ENCODE peak calls at places on chromosome 6, in ten cellular contexts. N, I, C, T, F, G, L, A, M and E are unnamed samples.

GRCh38 chr6:19492631-19493030 is 344.5 kb upstream of the ID4 start:
- DNase-seq in N (peak), M (no peak), I (no peak), L (no peak), T (no peak), C (no peak), G (no peak), F (no peak), A (no peak), E (peak)

GRCh38 chr6:28657756-28658465 is 132.2 kb downstream of the GPX5 start:
- DNase-seq in T (peak), N (no peak), M (peak), F (peak), L (peak), I (no peak), A (peak), C (peak), G (peak), E (peak)

GRCh38 chr6:30769088-30769852 is 24.9 kb upstream of the IER3 start:
- DNase-seq in I (no peak), F (peak), L (peak), N (peak), C (peak), T (peak), G (peak), A (no peak), M (peak), E (peak)

GRCh38 chr6:91462236-91462635 is 875.4 kb upstream of the MAP3K7 start:
- DNase-seq in G (no peak), M (no peak), L (peak), T (peak), N (no peak), I (no peak), A (no peak), F (no peak), C (no peak), E (no peak)

GRCh38 chr6:155187994-155188706 is 75.7 kb upstream of the CLDN20 start:
- DNase-seq in T (peak), L (peak), G (no peak), C (no peak), M (no peak), A (no peak), N (no peak), I (no peak), F (peak), E (no peak)

GRCh38 chr6:121879149-121879548 is 443.7 kb downstream of the GJA1 start:
- DNase-seq in C (peak), T (peak), G (no peak), I (no peak), M (no peak), L (peak), A (no peak), F (peak), N (no peak), E (peak)

GRCh38 chr6:89483111-89483720 is 50.3 kb downstream of the ANKRD6 start:
- DNase-seq in L (no peak), N (no peak), M (peak), G (peak), F (peak), T (no peak), C (peak), I (peak), A (no peak), E (peak)

GRCh38 chr6:6610031-6610591 is 21.6 kb downstream of the LY86 start:
- DNase-seq in A (peak), G (no peak), L (no peak), N (no peak), C (no peak), F (no peak), M (no peak), T (no peak), I (no peak), E (no peak)

GRCh38 chr6:89146748-89147715 is 1.2 kb downstream of the PM20D2 start:
- DNase-seq in A (peak), I (no peak), T (no peak), F (peak), M (peak), L (peak), N (peak), G (no peak), C (peak), E (peak)

GRCh38 chr6:138406443-138406842 is 2.4 kb downstream of the HEBP2 start:
- DNase-seq in G (no peak), C (no peak), N (no peak), A (peak), I (no peak), T (no peak), L (no peak), F (no peak), M (no peak), E (no peak)

DNA sequence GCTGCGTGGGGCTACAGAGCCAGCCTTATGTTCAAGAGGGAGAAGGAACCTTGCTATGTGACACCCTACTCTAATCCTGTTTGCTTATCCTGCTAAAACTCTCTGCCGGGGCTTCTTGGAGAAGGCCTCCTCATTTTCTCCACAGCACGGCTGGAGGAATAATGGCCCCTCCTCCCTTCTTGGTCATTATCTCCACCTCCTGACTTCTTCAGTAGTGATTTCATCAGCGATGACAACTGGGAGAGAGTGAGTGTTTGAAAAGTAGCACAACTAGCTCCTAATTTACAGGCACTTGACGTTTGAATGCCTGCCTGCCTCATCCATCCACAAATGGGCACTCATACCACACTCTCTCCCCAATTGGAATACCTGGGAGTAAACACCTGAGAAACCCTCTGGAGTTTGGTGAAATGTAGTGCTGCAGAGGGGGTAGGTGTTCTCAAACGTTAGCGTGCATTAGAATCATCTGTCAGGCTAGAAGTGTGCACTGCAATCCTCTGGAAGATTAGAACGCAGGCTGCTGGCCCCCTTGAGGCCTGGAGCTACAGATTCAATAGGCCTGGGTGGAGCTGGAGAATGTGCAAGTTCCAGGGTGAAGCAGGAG is 148.5 kb downstream of the FOXC1 start:
- DNase-seq in L (peak), F (no peak), G (no peak), N (no peak), M (no peak), I (no peak), A (no peak), T (no peak), C (no peak), E (no peak)
- TF ChIP-seq CTCF in L (no peak), F (no peak), G (no peak), N (no peak), M (no peak), I (no peak), A (no peak), T (no peak), C (no peak), E (no peak)

DNA sequence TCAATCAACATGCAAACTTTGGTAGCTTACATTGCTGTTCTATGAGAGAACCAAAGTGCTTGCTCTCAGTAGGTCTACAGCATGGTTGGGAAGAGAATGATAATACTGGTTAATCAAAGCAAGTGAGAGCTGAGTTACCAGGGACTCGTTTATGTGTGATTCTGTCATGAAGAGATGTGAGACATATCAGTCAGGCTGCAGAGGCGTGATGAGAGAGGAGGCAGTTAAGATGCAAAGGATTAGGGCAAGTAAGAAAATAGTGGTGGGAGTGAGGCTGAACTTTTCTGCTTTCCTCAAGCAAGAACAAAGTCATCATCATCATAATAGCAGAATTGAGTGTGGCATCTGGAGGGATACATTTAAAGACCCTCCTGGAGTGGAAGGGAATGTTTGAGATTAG is 86.5 kb downstream of the RPS12 start:
- DNase-seq in G (no peak), N (no peak), L (no peak), F (no peak), M (no peak), I (no peak), A (no peak), T (no peak), C (no peak), E (no peak)
- H3K4me3 ChIP-seq in G (no peak), N (no peak), L (no peak), F (no peak), M (no peak), I (no peak), A (no peak), T (no peak), C (no peak), E (no peak)

GRCh38 chr6:113464536-113464935 is 392.6 kb upstream of the MARCKS start:
- DNase-seq in C (no peak), F (no peak), N (no peak), T (no peak), M (no peak), G (no peak), L (no peak), A (no peak), I (no peak), E (no peak)

GRCh38 chr6:113457751-113458150 is 399.4 kb upstream of the MARCKS start:
- DNase-seq in M (no peak), G (no peak), T (no peak), N (no peak), I (no peak), F (no peak), L (no peak), A (no peak), C (no peak), E (no peak)

GRCh38 chr6:113464959-113465358 is 392.2 kb upstream of the MARCKS start:
- DNase-seq in G (no peak), T (peak), M (no peak), L (peak), A (no peak), N (peak), I (no peak), F (peak), C (peak), E (peak)

GRCh38 chr6:113458368-113459010 is 398.7 kb upstream of the MARCKS start:
- DNase-seq in N (no peak), C (peak), I (no peak), G (no peak), L (peak), F (peak), T (peak), M (no peak), A (no peak), E (no peak)

DNA sequence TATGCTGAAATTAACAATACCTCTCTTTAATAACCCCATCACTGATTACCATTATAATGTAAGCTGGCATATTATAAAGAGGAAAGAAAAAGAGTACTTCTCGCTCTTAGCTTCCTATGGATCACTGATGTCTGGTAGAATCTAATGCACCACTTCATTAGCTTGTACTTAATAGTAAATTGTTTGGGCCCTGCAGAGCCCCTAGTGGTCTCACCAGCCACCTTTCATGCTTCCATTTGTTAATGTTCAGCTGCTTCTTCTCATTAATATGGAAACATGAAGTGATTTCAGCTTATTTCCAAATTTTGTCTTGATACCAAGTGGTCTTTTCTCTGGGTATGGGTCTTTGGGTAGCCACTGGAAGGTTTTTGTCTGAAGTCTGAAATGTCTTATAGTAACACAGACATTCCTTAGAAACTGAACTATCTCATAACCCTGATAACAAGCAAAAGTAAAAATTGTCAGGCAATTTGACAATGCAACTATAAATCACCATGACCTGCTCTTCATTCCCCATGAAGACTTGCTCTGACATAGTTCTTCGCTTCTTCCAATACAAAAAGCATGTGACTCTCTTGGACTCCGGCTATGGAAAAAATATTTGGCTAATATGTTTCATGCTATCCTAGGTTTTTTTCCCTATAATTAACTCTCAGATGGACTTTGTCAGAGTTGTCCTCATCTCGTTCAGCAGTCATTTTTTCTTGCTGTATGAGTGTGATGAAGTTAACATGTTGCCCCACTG is 395.8 kb upstream of the MARCKS start:
- DNase-seq in N (no peak), A (no peak), M (peak), C (peak), G (no peak), L (peak), I (no peak), T (peak), F (peak), E (peak)
- TF ChIP-seq CTCF in N (peak), A (peak), M (peak), C (peak), G (no peak), L (peak), I (no peak), T (peak), F (peak), E (peak)

GRCh38 chr6:52576392-52577021 is 353 bp downstream of the TRAM2 start:
- DNase-seq in T (peak), M (peak), N (no peak), A (peak), L (peak), C (peak), I (peak), G (peak), F (peak), E (peak)

GRCh38 chr6:52576054-52576391 is 837 bp downstream of the TRAM2 start:
- DNase-seq in L (no peak), F (no peak), N (no peak), I (no peak), M (no peak), A (no peak), C (no peak), G (peak), T (no peak), E (no peak)

GRCh38 chr6:52575490-52575868 is 1.4 kb downstream of the TRAM2 start:
- DNase-seq in A (no peak), G (no peak), N (no peak), L (no peak), I (no peak), F (no peak), C (no peak), M (no peak), T (no peak), E (no peak)

GRCh38 chr6:52573295-52573694 is 3.6 kb downstream of the TRAM2 start:
- DNase-seq in I (no peak), C (peak), M (no peak), G (peak), T (no peak), F (peak), N (no peak), A (no peak), L (no peak), E (peak)

GRCh38 chr6:52574709-52575489 is 2.0 kb downstream of the TRAM2 start:
- DNase-seq in A (no peak), N (no peak), T (peak), M (no peak), G (peak), C (no peak), I (peak), L (no peak), F (peak), E (peak)
- H3K4me3 ChIP-seq in A (peak), N (peak), T (peak), M (peak), G (peak), C (no peak), I (peak), L (peak), F (peak), E (peak)

DNA sequence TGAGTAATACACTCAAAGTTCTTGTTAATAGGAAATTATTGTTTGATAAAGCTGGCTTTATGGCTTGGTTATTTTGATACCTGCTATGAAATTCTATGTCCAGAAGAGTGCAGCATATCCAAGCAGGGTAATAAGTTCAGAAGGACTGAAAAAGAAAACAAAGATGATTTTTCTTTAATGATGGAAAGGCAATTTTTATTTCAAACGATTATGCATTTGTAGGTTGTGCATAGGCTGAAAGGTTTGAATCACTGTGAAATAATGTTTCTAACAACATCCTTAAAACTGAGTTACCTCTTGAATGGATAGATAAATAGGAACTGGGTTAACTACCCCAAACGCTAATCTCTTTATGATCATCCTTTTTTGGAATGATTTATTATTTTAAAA is 1.4 kb upstream of the MAN1A1 start:
- DNase-seq in F (peak), C (peak), N (no peak), I (no peak), T (no peak), G (no peak), L (peak), M (no peak), A (peak), E (peak)
- TF ChIP-seq CTCF in F (peak), C (peak), N (peak), I (peak), T (peak), G (peak), L (peak), M (peak), A (peak), E (peak)

DNA sequence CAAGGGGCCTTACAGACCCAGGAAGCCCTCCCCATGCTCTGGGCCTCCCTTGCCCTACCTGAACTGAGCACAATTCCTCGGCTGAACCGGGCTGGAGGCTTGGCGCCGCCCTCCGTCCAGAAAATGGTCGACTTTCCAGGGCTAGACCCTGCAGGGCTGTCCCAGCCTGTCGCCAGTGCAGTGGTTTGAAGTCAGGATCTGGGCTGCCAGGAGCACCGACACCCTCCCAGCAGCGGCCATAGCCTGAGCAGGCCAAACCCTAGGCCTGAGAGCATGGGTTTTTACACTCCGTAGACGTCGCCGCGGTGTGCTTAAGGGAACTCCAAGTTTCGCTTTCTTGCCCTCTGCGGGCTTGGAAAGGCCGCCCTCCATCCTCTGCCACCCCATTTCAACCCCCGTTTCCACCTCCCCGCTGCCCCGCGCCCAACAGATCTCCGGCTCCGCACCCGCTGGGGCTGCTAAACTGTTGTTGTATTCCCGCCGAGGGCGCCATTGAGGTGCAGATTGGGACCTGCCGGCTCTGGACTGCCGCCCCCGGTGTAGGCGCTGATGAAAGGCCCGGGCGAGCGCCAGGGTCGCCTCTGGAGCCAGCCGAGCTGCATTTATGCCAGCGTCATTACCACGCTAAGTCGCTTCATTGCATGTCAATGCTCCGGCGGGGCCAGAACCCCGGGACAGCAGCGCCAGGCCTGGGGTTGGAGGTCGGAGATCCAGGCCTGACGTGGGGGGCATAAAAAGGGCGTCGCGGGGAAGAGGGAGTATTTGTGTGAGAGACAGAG is 2.2 kb upstream of the TFAP2A start:
- DNase-seq in I (no peak), L (no peak), N (no peak), C (no peak), G (no peak), M (no peak), F (no peak), A (no peak), T (no peak), E (no peak)
- H3K4me3 ChIP-seq in I (peak), L (no peak), N (peak), C (peak), G (no peak), M (no peak), F (no peak), A (no peak), T (no peak), E (no peak)

DNA sequence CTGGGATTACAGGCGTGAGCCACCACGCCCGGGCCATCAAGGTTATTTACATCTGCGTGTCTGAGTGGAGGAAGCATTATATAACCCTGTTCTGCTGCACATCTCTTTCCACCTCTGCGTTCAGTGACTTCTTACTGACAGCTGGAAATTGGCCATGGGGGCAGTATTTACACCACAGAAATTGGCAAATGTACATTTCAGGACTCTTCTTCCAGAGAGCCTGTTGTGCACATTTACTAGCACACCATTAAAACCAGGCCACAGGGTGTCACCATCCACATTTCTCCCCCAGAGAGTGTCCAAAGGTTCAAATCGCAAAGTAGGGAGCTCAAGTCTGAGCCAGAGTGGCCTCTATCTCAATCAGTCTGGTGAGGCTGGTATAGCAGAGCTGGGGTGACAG is 62.9 kb upstream of the SNX9 start:
- DNase-seq in F (no peak), L (no peak), C (no peak), A (no peak), N (no peak), M (no peak), T (no peak), I (no peak), G (no peak), E (no peak)
- TF ChIP-seq CTCF in F (no peak), L (no peak), C (no peak), A (no peak), N (no peak), M (peak), T (no peak), I (no peak), G (no peak), E (no peak)

GRCh38 chr6:31813463-31813849 is 1.6 kb downstream of the HSPA1L start:
- DNase-seq in A (no peak), M (no peak), N (no peak), I (no peak), G (no peak), T (no peak), C (no peak), F (no peak), L (no peak), E (no peak)
- H3K4me3 ChIP-seq in A (no peak), M (peak), N (no peak), I (no peak), G (no peak), T (no peak), C (no peak), F (no peak), L (no peak), E (no peak)

GRCh38 chr6:118963003-118963402 is 28.0 kb upstream of the MCM9 start:
- DNase-seq in N (no peak), I (no peak), M (no peak), L (peak), G (no peak), F (peak), A (no peak), C (peak), T (no peak), E (peak)
- TF ChIP-seq CTCF in N (no peak), I (peak), M (no peak), L (peak), G (peak), F (peak), A (peak), C (peak), T (no peak), E (peak)